ENCODE peak calls at places on chromosomes 11 and 22, in nine cellular contexts. F is uterus, U is gastrocnemius medialis, J is left ventricle myocardium inferior, K is IMR-90, P is endothelial cell, Q is breast epithelium, G is nephron progenitor cell, B is GM10248. M is an unnamed sample.

GRCh38 chr11:106668147-106668546 is 350.1 kb downstream of the GUCY1A2 start:
- DNase-seq in G (no peak), U (no peak), P (no peak), B (no peak), J (no peak), F (no peak), Q (no peak), K (peak; percentile 71), M (no peak)

GRCh38 chr22:32603651-32604540 is 129.3 kb downstream of the FBXO7 start:
- DNase-seq in J (no peak), F (peak; percentile 82), B (no peak), Q (no peak), U (no peak), P (no peak), K (no peak), G (no peak), M (no peak)

GRCh38 chr11:62558669-62559068 is 12.1 kb upstream of the AHNAK start:
- DNase-seq in B (no peak), Q (no peak), G (no peak), F (no peak), U (no peak), J (peak; percentile 9), P (no peak), K (no peak), M (no peak)

GRCh38 chr11:118341749-118342489 is 586 bp downstream of the CD3D start:
- DNase-seq in G (no peak), F (no peak), Q (no peak), J (no peak), B (no peak), U (no peak), K (no peak), P (no peak), M (no peak)

GRCh38 chr22:24162377-24162927 is 18.8 kb upstream of the SUSD2 start:
- DNase-seq in P (no peak), K (no peak), B (no peak), J (no peak), F (no peak), G (no peak), U (no peak), Q (no peak), M (no peak)

GRCh38 chr11:97977726-97978125 is 1043.0 kb upstream of the CNTN5 start:
- DNase-seq in U (no peak), Q (no peak), J (no peak), P (no peak), K (no peak), B (no peak), G (no peak), F (no peak), M (no peak)

GRCh38 chr11:75668508-75669297 is at the start of gene MAP6:
- DNase-seq in F (peak; percentile 21), G (peak; percentile 61), K (no peak), B (peak; percentile 34), J (peak; percentile 27), U (no peak), P (peak; percentile 24), Q (no peak), M (peak; percentile 47)

GRCh38 chr11:27963370-27963769 is 144.6 kb downstream of the KIF18A start:
- DNase-seq in Q (no peak), F (no peak), B (no peak), K (no peak), U (no peak), P (no peak), G (no peak), J (no peak), M (no peak)

GRCh38 chr11:119168471-119169271 is at the start of gene NLRX1:
- DNase-seq in P (peak; percentile 83), U (peak; percentile 70), Q (peak; percentile 73), K (peak; percentile 72), F (peak; percentile 80), B (peak; percentile 96), G (peak; percentile 74), J (peak; percentile 85), M (peak; percentile 45)

GRCh38 chr11:8233691-8234424 is 29.8 kb downstream of the LMO1 start:
- DNase-seq in K (peak; percentile 27), Q (no peak), J (no peak), B (no peak), U (no peak), P (no peak), F (no peak), G (no peak), M (no peak)

GRCh38 chr11:64923151-64923661 is 1.3 kb upstream of the PPP2R5B start:
- DNase-seq in U (no peak), P (no peak), K (no peak), Q (no peak), J (no peak), F (peak; percentile 30), G (no peak), B (no peak), M (no peak)

GRCh38 chr11:66438009-66438503 is 592 bp downstream of the MRPL11 start:
- DNase-seq in J (no peak), U (no peak), G (no peak), K (no peak), B (no peak), Q (no peak), F (no peak), P (no peak), M (no peak)

GRCh38 chr11:66443602-66444001 is 5.0 kb upstream of the MRPL11 start:
- DNase-seq in J (no peak), P (no peak), F (no peak), Q (no peak), B (no peak), U (no peak), K (peak; percentile 92), G (no peak), M (no peak)

DNA sequence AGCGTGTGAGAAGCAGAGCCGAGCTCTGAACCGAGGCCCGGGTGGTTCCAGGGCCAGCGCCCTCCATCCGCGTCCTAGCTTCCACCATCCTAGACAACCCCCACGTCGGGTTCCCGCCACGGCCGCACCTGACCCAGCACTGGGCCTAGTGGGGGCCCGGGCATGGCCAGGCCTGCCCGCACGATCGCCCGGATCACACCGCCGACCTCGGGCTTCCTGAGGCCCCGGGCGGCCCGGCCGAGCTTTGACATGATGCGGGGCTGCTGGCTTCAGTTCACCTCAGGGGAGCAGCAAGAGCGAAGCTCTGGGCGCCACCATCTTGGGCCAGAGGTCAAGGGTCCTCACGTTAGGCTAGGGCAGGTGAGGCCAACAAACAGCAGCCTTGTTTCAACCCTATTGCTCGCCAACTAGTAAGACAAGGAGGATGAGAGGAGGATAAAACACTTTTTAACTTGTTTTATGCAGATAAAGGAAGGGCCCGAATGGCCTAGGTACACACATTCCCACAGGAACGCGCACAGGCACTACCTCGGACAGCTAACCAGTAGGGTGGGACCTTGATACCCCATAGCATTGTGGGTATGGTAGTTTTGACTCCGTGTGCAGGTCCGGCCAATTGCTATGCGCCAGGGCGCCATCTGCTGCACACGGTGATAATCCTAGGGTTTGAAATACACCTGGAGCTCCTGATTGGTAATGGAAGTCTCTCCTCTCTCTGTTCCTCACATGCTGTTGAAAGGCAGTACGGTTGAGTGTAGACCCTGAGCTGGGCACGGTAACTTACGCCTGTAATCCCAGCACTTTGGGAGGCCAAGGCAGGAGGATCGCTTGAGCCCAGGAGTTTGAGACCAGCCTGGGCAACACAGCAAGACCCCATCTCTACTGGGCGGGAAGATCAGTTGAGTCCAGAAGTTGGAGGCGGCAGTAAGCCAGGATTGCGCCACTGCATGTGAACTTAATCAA is at the start of gene MRPL11:
- DNase-seq in B (peak; percentile 96), P (peak; percentile 91), J (peak; percentile 88), Q (peak; percentile 84), K (peak; percentile 93), U (peak; percentile 74), G (peak; percentile 89), F (peak; percentile 89), M (peak; percentile 87)
- TF ChIP-seq CTCF in B (peak; percentile 74), P (no peak), J (peak; percentile 71), Q (peak; percentile 17), K (peak; percentile 87), U (peak; percentile 35), G (peak; percentile 48), F (peak; percentile 66), M (peak; percentile 30)

GRCh38 chr11:132312616-132313210 is 942.3 kb downstream of the NTM start:
- DNase-seq in F (no peak), K (peak; percentile 46), G (peak; percentile 22), Q (no peak), B (peak; percentile 52), U (no peak), P (peak; percentile 24), J (no peak), M (no peak)
- TF ChIP-seq CTCF in F (no peak), K (peak; percentile 56), G (peak; percentile 66), Q (no peak), B (peak; percentile 39), U (no peak), P (peak; percentile 93), J (peak; percentile 68), M (peak; percentile 48)

GRCh38 chr22:46368422-46368821 is 32.9 kb downstream of the TRMU start:
- DNase-seq in F (no peak), K (no peak), B (no peak), Q (no peak), G (no peak), J (no peak), U (no peak), P (no peak), M (no peak)

GRCh38 chr22:46367707-46368191 is 32.2 kb downstream of the TRMU start:
- DNase-seq in B (peak; percentile 90), G (peak; percentile 79), Q (no peak), J (peak; percentile 50), F (no peak), K (peak; percentile 40), P (peak; percentile 90), U (no peak), M (no peak)

GRCh38 chr22:46365166-46365624 is 29.7 kb downstream of the TRMU start:
- DNase-seq in K (no peak), Q (no peak), J (no peak), P (no peak), B (no peak), U (no peak), G (no peak), F (no peak), M (no peak)

GRCh38 chr22:46366327-46366731 is 30.8 kb downstream of the TRMU start:
- DNase-seq in P (no peak), K (no peak), U (no peak), Q (no peak), B (no peak), G (no peak), F (no peak), J (no peak), M (no peak)

GRCh38 chr22:46366801-46367706 is 31.5 kb downstream of the TRMU start:
- DNase-seq in J (no peak), U (no peak), B (no peak), P (no peak), F (no peak), Q (no peak), K (no peak), G (no peak), M (no peak)
- TF ChIP-seq CTCF in J (no peak), U (no peak), B (no peak), P (no peak), F (no peak), Q (no peak), K (no peak), G (no peak), M (no peak)

GRCh38 chr11:104256525-104256924 is 92.6 kb upstream of the PDGFD start:
- DNase-seq in Q (no peak), P (no peak), K (peak; percentile 13), F (no peak), G (no peak), U (no peak), J (no peak), B (no peak), M (no peak)
- TF ChIP-seq CTCF in Q (no peak), P (no peak), K (peak; percentile 24), F (no peak), G (no peak), U (no peak), J (peak; percentile 30), B (no peak), M (no peak)

GRCh38 chr22:18024276-18024939 is at the start of gene MICAL3:
- DNase-seq in G (peak; percentile 80), J (peak; percentile 57), B (peak; percentile 87), U (peak; percentile 35), Q (peak; percentile 45), K (peak; percentile 64), F (peak; percentile 68), P (peak; percentile 73), M (peak; percentile 48)
- TF ChIP-seq CTCF in G (no peak), J (peak; percentile 79), B (peak; percentile 94), U (peak; percentile 54), Q (peak; percentile 60), K (peak; percentile 78), F (peak; percentile 75), P (no peak), M (no peak)